ENCODE peak calls at places on chromosomes 2 and 18, in four cellular contexts. One of them, this sample, is unnamed.

GRCh38 chr2:237354930-237355329 is 59.0 kb downstream of the COL6A3 start:
- DNase-seq in foreskin fibroblast: no peak
- DNase-seq in endothelial cell of umbilical vein: peak
- DNase-seq in HFFc6: peak
- DNase-seq in this sample: no peak

GRCh38 chr18:13566941-13567762 is 159.2 kb downstream of the FAM210A start:
- DNase-seq in foreskin fibroblast: no peak
- DNase-seq in endothelial cell of umbilical vein: no peak
- DNase-seq in HFFc6: no peak
- DNase-seq in this sample: no peak

GRCh38 chr18:50114448-50114847 is 80.5 kb downstream of the MYO5B start:
- DNase-seq in foreskin fibroblast: no peak
- DNase-seq in endothelial cell of umbilical vein: no peak
- DNase-seq in HFFc6: no peak
- DNase-seq in this sample: no peak

GRCh38 chr2:23658466-23658942 is 268.4 kb downstream of the ATAD2B start:
- DNase-seq in foreskin fibroblast: no peak
- DNase-seq in endothelial cell of umbilical vein: no peak
- DNase-seq in HFFc6: no peak
- DNase-seq in this sample: no peak

GRCh38 chr18:70382032-70382431 is 93.2 kb downstream of the SOCS6 start:
- DNase-seq in foreskin fibroblast: no peak
- DNase-seq in endothelial cell of umbilical vein: no peak
- DNase-seq in HFFc6: no peak
- DNase-seq in this sample: no peak

GRCh38 chr18:11948852-11949523 is 32.3 kb upstream of the IMPA2 start:
- DNase-seq in foreskin fibroblast: peak
- DNase-seq in endothelial cell of umbilical vein: no peak
- DNase-seq in HFFc6: peak
- DNase-seq in this sample: no peak

GRCh38 chr2:229335349-229335748 is 64.3 kb upstream of the PID1 start:
- DNase-seq in foreskin fibroblast: no peak
- DNase-seq in endothelial cell of umbilical vein: no peak
- DNase-seq in HFFc6: no peak
- DNase-seq in this sample: no peak

GRCh38 chr2:101872480-101872879 is 119.3 kb upstream of the IL1R2 start:
- DNase-seq in foreskin fibroblast: no peak
- DNase-seq in endothelial cell of umbilical vein: no peak
- DNase-seq in HFFc6: no peak
- DNase-seq in this sample: no peak

GRCh38 chr2:122519366-122519765 is 763.9 kb downstream of the TSN start:
- DNase-seq in foreskin fibroblast: no peak
- DNase-seq in endothelial cell of umbilical vein: no peak
- DNase-seq in HFFc6: no peak
- DNase-seq in this sample: no peak

GRCh38 chr2:86031151-86031550 is 74.5 kb downstream of the POLR1A start:
- DNase-seq in foreskin fibroblast: no peak
- DNase-seq in endothelial cell of umbilical vein: no peak
- DNase-seq in HFFc6: no peak
- DNase-seq in this sample: no peak

GRCh38 chr2:236852977-236853374 is 232.7 kb upstream of the COPS8 start:
- DNase-seq in foreskin fibroblast: no peak
- DNase-seq in endothelial cell of umbilical vein: no peak
- DNase-seq in HFFc6: no peak
- DNase-seq in this sample: no peak

GRCh38 chr2:9178905-9179571 is 27.6 kb upstream of the ASAP2 start:
- DNase-seq in foreskin fibroblast: peak
- DNase-seq in endothelial cell of umbilical vein: peak
- DNase-seq in HFFc6: peak
- DNase-seq in this sample: peak

GRCh38 chr18:79378416-79379250 is 17.1 kb upstream of the NFATC1 start:
- DNase-seq in foreskin fibroblast: peak
- DNase-seq in endothelial cell of umbilical vein: peak
- DNase-seq in HFFc6: peak
- DNase-seq in this sample: no peak

GRCh38 chr2:75157435-75157834 is 41.9 kb downstream of the TACR1 start:
- DNase-seq in foreskin fibroblast: no peak
- DNase-seq in endothelial cell of umbilical vein: no peak
- DNase-seq in HFFc6: no peak
- DNase-seq in this sample: no peak

GRCh38 chr2:47307066-47307465 is 95.9 kb upstream of the MSH2 start:
- DNase-seq in foreskin fibroblast: no peak
- DNase-seq in endothelial cell of umbilical vein: peak
- DNase-seq in HFFc6: peak
- DNase-seq in this sample: no peak

GRCh38 chr18:22830511-22830910 is 102.6 kb upstream of the RBBP8 start:
- DNase-seq in foreskin fibroblast: no peak
- DNase-seq in endothelial cell of umbilical vein: no peak
- DNase-seq in HFFc6: no peak
- DNase-seq in this sample: no peak

GRCh38 chr2:237694423-237695194 is 67.2 kb downstream of the LRRFIP1 start:
- DNase-seq in foreskin fibroblast: no peak
- DNase-seq in endothelial cell of umbilical vein: no peak
- DNase-seq in HFFc6: no peak
- DNase-seq in this sample: no peak

GRCh38 chr2:202109737-202110184 is 36.7 kb downstream of the KIAA2012 start:
- DNase-seq in foreskin fibroblast: peak
- DNase-seq in endothelial cell of umbilical vein: no peak
- DNase-seq in HFFc6: peak
- DNase-seq in this sample: peak

GRCh38 chr18:45920367-45920766 is 46.8 kb downstream of the EPG5 start:
- DNase-seq in foreskin fibroblast: peak
- DNase-seq in endothelial cell of umbilical vein: peak
- DNase-seq in HFFc6: peak
- DNase-seq in this sample: peak

GRCh38 chr2:172335731-172336130 is 91.7 kb upstream of the ITGA6 start:
- DNase-seq in foreskin fibroblast: no peak
- DNase-seq in endothelial cell of umbilical vein: no peak
- DNase-seq in HFFc6: no peak
- DNase-seq in this sample: no peak

GRCh38 chr18:38718365-38718901 is 1152.8 kb upstream of the CELF4 start:
- DNase-seq in foreskin fibroblast: no peak
- DNase-seq in endothelial cell of umbilical vein: no peak
- DNase-seq in HFFc6: no peak
- DNase-seq in this sample: no peak

GRCh38 chr2:45888167-45888566 is 236.7 kb downstream of the PRKCE start:
- DNase-seq in foreskin fibroblast: no peak
- DNase-seq in endothelial cell of umbilical vein: no peak
- DNase-seq in HFFc6: peak
- DNase-seq in this sample: peak

GRCh38 chr2:138157372-138157771 is 193.1 kb downstream of the HNMT start:
- DNase-seq in foreskin fibroblast: no peak
- DNase-seq in endothelial cell of umbilical vein: no peak
- DNase-seq in HFFc6: no peak
- DNase-seq in this sample: no peak

GRCh38 chr2:96113367-96113677 is 3.0 kb downstream of the ADRA2B start:
- DNase-seq in foreskin fibroblast: no peak
- DNase-seq in endothelial cell of umbilical vein: no peak
- DNase-seq in HFFc6: no peak
- DNase-seq in this sample: no peak

GRCh38 chr2:234330902-234331301 is 166.0 kb downstream of the ARL4C start:
- DNase-seq in foreskin fibroblast: no peak
- DNase-seq in endothelial cell of umbilical vein: no peak
- DNase-seq in HFFc6: no peak
- DNase-seq in this sample: no peak

GRCh38 chr18:61587865-61588264 is 254.6 kb downstream of the CDH20 start:
- DNase-seq in foreskin fibroblast: no peak
- DNase-seq in endothelial cell of umbilical vein: no peak
- DNase-seq in HFFc6: no peak
- DNase-seq in this sample: no peak

GRCh38 chr2:98771771-98772521 is 41.0 kb upstream of the MGAT4A start:
- DNase-seq in foreskin fibroblast: no peak
- DNase-seq in endothelial cell of umbilical vein: no peak
- DNase-seq in HFFc6: no peak
- DNase-seq in this sample: no peak

GRCh38 chr2:236582968-236583367 is 13.3 kb downstream of the ACKR3 start:
- DNase-seq in foreskin fibroblast: no peak
- DNase-seq in endothelial cell of umbilical vein: no peak
- DNase-seq in HFFc6: no peak
- DNase-seq in this sample: no peak

GRCh38 chr2:189168876-189169499 is 10.6 kb downstream of the COL5A2 start:
- DNase-seq in foreskin fibroblast: no peak
- DNase-seq in endothelial cell of umbilical vein: no peak
- DNase-seq in HFFc6: no peak
- DNase-seq in this sample: no peak

GRCh38 chr2:19900536-19901200 is 1.1 kb downstream of the TTC32 start:
- DNase-seq in foreskin fibroblast: no peak
- DNase-seq in endothelial cell of umbilical vein: peak
- DNase-seq in HFFc6: peak
- DNase-seq in this sample: no peak

GRCh38 chr2:200156140-200156858 is 150.2 kb upstream of the SPATS2L start:
- DNase-seq in foreskin fibroblast: peak
- DNase-seq in endothelial cell of umbilical vein: peak
- DNase-seq in HFFc6: peak
- DNase-seq in this sample: peak

GRCh38 chr2:144099746-144100438 is 420.0 kb downstream of the ZEB2 start:
- DNase-seq in foreskin fibroblast: peak
- DNase-seq in endothelial cell of umbilical vein: peak
- DNase-seq in HFFc6: peak
- DNase-seq in this sample: no peak

GRCh38 chr2:168220971-168221819 is 26.2 kb downstream of the STK39 start:
- DNase-seq in foreskin fibroblast: no peak
- DNase-seq in endothelial cell of umbilical vein: peak
- DNase-seq in HFFc6: no peak
- DNase-seq in this sample: no peak

GRCh38 chr2:120559401-120559800 is 176.3 kb upstream of the GLI2 start:
- DNase-seq in foreskin fibroblast: peak
- DNase-seq in endothelial cell of umbilical vein: no peak
- DNase-seq in HFFc6: peak
- DNase-seq in this sample: peak

GRCh38 chr2:20052229-20052871 is 922 bp upstream of the LAPTM4A start:
- DNase-seq in foreskin fibroblast: no peak
- DNase-seq in endothelial cell of umbilical vein: no peak
- DNase-seq in HFFc6: peak
- DNase-seq in this sample: no peak

GRCh38 chr18:7696846-7697245 is 129.7 kb downstream of the PTPRM start:
- DNase-seq in foreskin fibroblast: peak
- DNase-seq in endothelial cell of umbilical vein: no peak
- DNase-seq in HFFc6: peak
- DNase-seq in this sample: peak
- TF ChIP-seq CTCF in foreskin fibroblast: no peak
- TF ChIP-seq CTCF in endothelial cell of umbilical vein: no peak
- TF ChIP-seq CTCF in HFFc6: no peak
- TF ChIP-seq CTCF in this sample: no peak

DNA sequence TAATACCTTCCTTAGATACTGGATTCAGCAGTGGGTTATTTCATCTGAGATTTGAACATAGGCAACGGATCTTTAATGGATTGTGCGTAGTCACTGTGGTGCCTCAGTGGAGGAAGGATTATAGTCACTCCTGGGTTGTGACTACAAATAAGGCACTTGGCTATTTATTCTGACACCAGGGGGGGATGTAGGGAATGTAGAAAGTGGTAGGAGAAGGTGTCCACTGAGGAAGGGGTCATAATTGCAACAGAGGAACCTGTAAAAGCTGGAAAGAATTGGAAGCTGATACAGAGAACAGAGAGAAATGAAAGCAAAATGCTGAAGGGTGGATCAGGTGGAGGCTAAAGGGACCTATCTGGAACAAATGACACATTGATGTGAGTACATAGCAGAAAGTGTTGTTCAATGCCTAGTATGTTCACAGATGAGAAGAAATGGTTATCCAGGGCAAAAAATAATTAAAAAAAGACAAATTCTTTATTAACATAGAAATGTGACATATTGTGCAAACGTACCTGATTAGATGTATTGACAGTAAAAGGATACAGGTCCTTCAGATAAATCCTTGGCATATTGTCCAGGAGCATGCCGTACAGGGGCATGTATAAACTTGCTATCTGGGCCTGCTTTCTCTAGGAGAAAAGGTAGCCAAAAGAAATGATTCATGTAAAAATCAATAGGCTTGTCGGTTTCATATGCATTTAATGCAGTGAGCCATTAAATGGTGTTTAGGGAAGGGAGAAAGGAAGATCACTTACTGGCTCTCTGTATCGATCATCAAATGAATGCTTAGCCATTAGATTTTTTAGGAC is 91.2 kb upstream of the CCDC195 start:
- DNase-seq in foreskin fibroblast: no peak
- DNase-seq in endothelial cell of umbilical vein: peak
- DNase-seq in HFFc6: no peak
- DNase-seq in this sample: no peak
- TF ChIP-seq CTCF in foreskin fibroblast: no peak
- TF ChIP-seq CTCF in endothelial cell of umbilical vein: peak
- TF ChIP-seq CTCF in HFFc6: no peak
- TF ChIP-seq CTCF in this sample: no peak

GRCh38 chr2:124024491-124025348 is at the start of gene CNTNAP5:
- DNase-seq in foreskin fibroblast: no peak
- DNase-seq in endothelial cell of umbilical vein: no peak
- DNase-seq in HFFc6: no peak
- DNase-seq in this sample: no peak

GRCh38 chr2:124018894-124019293 is 6.2 kb upstream of the CNTNAP5 start:
- DNase-seq in foreskin fibroblast: no peak
- DNase-seq in endothelial cell of umbilical vein: no peak
- DNase-seq in HFFc6: no peak
- DNase-seq in this sample: no peak
- TF ChIP-seq CTCF in foreskin fibroblast: no peak
- TF ChIP-seq CTCF in endothelial cell of umbilical vein: no peak
- TF ChIP-seq CTCF in HFFc6: no peak
- TF ChIP-seq CTCF in this sample: no peak

GRCh38 chr2:73385486-73386341 is at the start of gene ALMS1:
- DNase-seq in foreskin fibroblast: peak
- DNase-seq in endothelial cell of umbilical vein: peak
- DNase-seq in HFFc6: peak
- DNase-seq in this sample: peak
- TF ChIP-seq CTCF in foreskin fibroblast: peak
- TF ChIP-seq CTCF in endothelial cell of umbilical vein: peak
- TF ChIP-seq CTCF in HFFc6: peak
- TF ChIP-seq CTCF in this sample: peak

GRCh38 chr18:54775686-54776085 is 52.6 kb upstream of the RAB27B start:
- DNase-seq in foreskin fibroblast: peak
- DNase-seq in endothelial cell of umbilical vein: peak
- DNase-seq in HFFc6: peak
- DNase-seq in this sample: no peak
- TF ChIP-seq CTCF in foreskin fibroblast: peak
- TF ChIP-seq CTCF in endothelial cell of umbilical vein: peak
- TF ChIP-seq CTCF in HFFc6: peak
- TF ChIP-seq CTCF in this sample: peak

This sample was measured in AG09319.